ENCODE peak calls at places on chromosome 3, in four cellular contexts. C is posterior vena cava; P is GM06990; L is stimulated activated CD4-positive, alpha-beta T cell treated with anti-CD3 and anti-CD28 coated beads, Interleukin-12 subunit alpha, Interleukin-12 subunit beta, amount 100 ng/mL, for 24 hours. U is an unnamed sample.

GRCh38 chr3:38576131-38577088 is 73.1 kb downstream of the SCN5A start:
- DNase-seq in C (no peak), P (no peak), L (no peak), U (peak)

GRCh38 chr3:108008931-108009635 is 81.7 kb downstream of the CD47 start:
- DNase-seq in C (no peak), P (no peak), L (no peak), U (no peak)

GRCh38 chr3:181493423-181493822 is 218.3 kb upstream of the SOX2 start:
- DNase-seq in C (no peak), P (no peak), L (no peak), U (no peak)

GRCh38 chr3:196821806-196822355 is 45.8 kb upstream of the SENP5 start:
- DNase-seq in C (no peak), P (no peak), L (no peak), U (no peak)

GRCh38 chr3:177452487-177452886 is 255.2 kb upstream of the TBL1XR1 start:
- DNase-seq in C (no peak), P (no peak), L (no peak), U (no peak)

GRCh38 chr3:155995525-155996370 is 124.6 kb upstream of the KCNAB1 start:
- DNase-seq in C (no peak), P (no peak), L (no peak), U (no peak)

GRCh38 chr3:194985031-194985578 is 285.9 kb downstream of the XXYLT1 start:
- DNase-seq in C (peak), P (no peak), L (no peak), U (peak)

GRCh38 chr3:188264231-188265213 is 110.6 kb downstream of the LPP start:
- DNase-seq in C (no peak), P (no peak), L (no peak), U (no peak)

GRCh38 chr3:49132437-49133225 is at the start of gene LAMB2:
- DNase-seq in C (peak), P (no peak), L (no peak), U (peak)

GRCh38 chr3:117887896-117888295 is 1146.8 kb downstream of the IGSF11 start:
- DNase-seq in C (no peak), P (no peak), L (no peak), U (no peak)

GRCh38 chr3:126511291-126511690 is 6.3 kb downstream of the UROC1 start:
- DNase-seq in C (peak), P (no peak), L (no peak), U (peak)

GRCh38 chr3:147002721-147003120 is 397.6 kb upstream of the PLSCR5 start:
- DNase-seq in C (no peak), P (no peak), L (no peak), U (no peak)

GRCh38 chr3:107752202-107752990 is 229.6 kb downstream of the BBX start:
- DNase-seq in C (no peak), P (no peak), L (no peak), U (no peak)

U was measured in spleen.